ENCODE peak calls at places on chromosomes 16 and 17, in five cellular contexts. Z is tibial nerve, D is stomach, Y is K562, M is cardiac muscle cell. L is an unnamed sample.

GRCh38 chr17:72404872-72405271 is 284.1 kb downstream of the SOX9 start:
- DNase-seq in Z (no peak), D (no peak), Y (no peak), M (no peak), L (no peak)

GRCh38 chr17:76270770-76271668 is 5.9 kb downstream of the UBALD2 start:
- DNase-seq in Z (no peak), D (no peak), Y (no peak), M (no peak), L (no peak)

GRCh38 chr17:80997471-80998387 is 6.1 kb downstream of the CHMP6 start:
- DNase-seq in Z (no peak), D (no peak), Y (no peak), M (no peak), L (no peak)

GRCh38 chr17:57459286-57459915 is 203.1 kb downstream of the MSI2 start:
- DNase-seq in Z (no peak), D (no peak), Y (peak), M (no peak), L (no peak)

GRCh38 chr17:39240631-39241030 is 14.9 kb upstream of the STAC2 start:
- DNase-seq in Z (no peak), D (no peak), Y (no peak), M (no peak), L (no peak)

GRCh38 chr17:78709688-78710290 is 72.3 kb downstream of the CYTH1 start:
- DNase-seq in Z (no peak), D (no peak), Y (no peak), M (no peak), L (no peak)

GRCh38 chr17:57881143-57881542 is 31.3 kb upstream of the MRPS23 start:
- DNase-seq in Z (no peak), D (no peak), Y (no peak), M (no peak), L (no peak)

GRCh38 chr17:76727745-76728456 is 1.3 kb downstream of the METTL23 start:
- DNase-seq in Z (no peak), D (no peak), Y (peak), M (no peak), L (peak)

GRCh38 chr16:85755929-85756768 is 5.3 kb upstream of the C16orf74 start:
- DNase-seq in Z (no peak), D (no peak), Y (no peak), M (no peak), L (no peak)

GRCh38 chr16:26645629-26646028 is 421.1 kb upstream of the C16orf82 start:
- DNase-seq in Z (no peak), D (no peak), Y (peak), M (peak), L (peak)

GRCh38 chr17:76529224-76529642 is 8.3 kb downstream of the CYGB start:
- DNase-seq in Z (peak), D (peak), Y (peak), M (no peak), L (no peak)

GRCh38 chr16:2782583-2783351 is 4.6 kb downstream of the PRSS33 start:
- DNase-seq in Z (no peak), D (no peak), Y (no peak), M (no peak), L (no peak)

GRCh38 chr16:1772362-1772907 is at the start of gene EME2:
- DNase-seq in Z (no peak), D (no peak), Y (peak), M (no peak), L (peak)

GRCh38 chr16:73232555-73233422 is 184.9 kb upstream of the ZFHX3 start:
- DNase-seq in Z (no peak), D (no peak), Y (peak), M (no peak), L (no peak)

GRCh38 chr17:58279736-58280479 is 827 bp downstream of the MPO start:
- DNase-seq in Z (no peak), D (no peak), Y (no peak), M (no peak), L (no peak)

GRCh38 chr17:66276328-66276937 is 26.0 kb upstream of the PRKCA start:
- DNase-seq in Z (no peak), D (no peak), Y (peak), M (no peak), L (no peak)

GRCh38 chr17:694239-694638 is 20.4 kb downstream of the VPS53 start:
- DNase-seq in Z (no peak), D (no peak), Y (no peak), M (no peak), L (no peak)

GRCh38 chr17:9668532-9668931 is 23.2 kb downstream of the USP43 start:
- DNase-seq in Z (no peak), D (no peak), Y (no peak), M (no peak), L (peak)

GRCh38 chr17:48604770-48605329 is at the start of gene HOXB6:
- DNase-seq in Z (no peak), D (no peak), Y (peak), M (no peak), L (peak)
- TF ChIP-seq CTCF in Z (no peak), D (no peak), Y (no peak), M (no peak), L (no peak)

GRCh38 chr17:79778504-79779087 is 648 bp downstream of the CBX2 start:
- DNase-seq in Z (no peak), D (no peak), Y (peak), M (peak), L (peak)
- TF ChIP-seq CTCF in Z (no peak), D (no peak), Y (no peak), M (no peak), L (no peak)

GRCh38 chr17:29090746-29091395 is 47.9 kb downstream of the PIPOX start:
- DNase-seq in Z (no peak), D (no peak), Y (no peak), M (no peak), L (no peak)
- TF ChIP-seq CTCF in Z (no peak), D (no peak), Y (no peak), M (no peak), L (no peak)

DNA sequence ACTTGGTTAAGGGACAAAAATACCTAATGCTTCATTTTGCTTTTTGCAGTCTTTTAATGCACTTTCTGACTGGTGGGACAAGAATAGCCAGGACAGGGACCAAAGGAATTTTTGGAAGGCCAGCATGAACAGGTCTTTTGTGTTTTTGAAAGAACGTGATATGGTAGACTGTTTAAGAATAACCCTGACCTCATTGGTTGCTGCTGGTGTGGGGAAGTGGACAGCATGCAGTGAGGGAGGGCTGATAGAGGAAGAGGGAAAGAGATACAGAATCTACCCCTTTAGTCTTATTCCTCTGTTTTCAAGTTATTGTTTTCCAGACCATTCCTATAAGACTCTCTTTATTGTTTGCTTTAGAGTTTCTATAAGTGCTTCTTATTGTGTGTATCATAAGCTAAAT is 816.2 kb downstream of the CDH11 start:
- DNase-seq in Z (no peak), D (no peak), Y (no peak), M (no peak), L (no peak)
- TF ChIP-seq CTCF in Z (no peak), D (no peak), Y (no peak), M (no peak), L (no peak)

GRCh38 chr16:21599994-21600773 is 807 bp downstream of the METTL9 start:
- DNase-seq in Z (no peak), D (no peak), Y (peak), M (peak), L (no peak)

GRCh38 chr16:21597571-21598030 is 1.8 kb upstream of the METTL9 start:
- DNase-seq in Z (no peak), D (no peak), Y (no peak), M (no peak), L (no peak)

GRCh38 chr16:21598676-21599157 is 660 bp upstream of the METTL9 start:
- DNase-seq in Z (no peak), D (no peak), Y (peak), M (no peak), L (no peak)

GRCh38 chr16:21602785-21603184 is 3.4 kb downstream of the METTL9 start:
- DNase-seq in Z (no peak), D (no peak), Y (no peak), M (no peak), L (no peak)

DNA sequence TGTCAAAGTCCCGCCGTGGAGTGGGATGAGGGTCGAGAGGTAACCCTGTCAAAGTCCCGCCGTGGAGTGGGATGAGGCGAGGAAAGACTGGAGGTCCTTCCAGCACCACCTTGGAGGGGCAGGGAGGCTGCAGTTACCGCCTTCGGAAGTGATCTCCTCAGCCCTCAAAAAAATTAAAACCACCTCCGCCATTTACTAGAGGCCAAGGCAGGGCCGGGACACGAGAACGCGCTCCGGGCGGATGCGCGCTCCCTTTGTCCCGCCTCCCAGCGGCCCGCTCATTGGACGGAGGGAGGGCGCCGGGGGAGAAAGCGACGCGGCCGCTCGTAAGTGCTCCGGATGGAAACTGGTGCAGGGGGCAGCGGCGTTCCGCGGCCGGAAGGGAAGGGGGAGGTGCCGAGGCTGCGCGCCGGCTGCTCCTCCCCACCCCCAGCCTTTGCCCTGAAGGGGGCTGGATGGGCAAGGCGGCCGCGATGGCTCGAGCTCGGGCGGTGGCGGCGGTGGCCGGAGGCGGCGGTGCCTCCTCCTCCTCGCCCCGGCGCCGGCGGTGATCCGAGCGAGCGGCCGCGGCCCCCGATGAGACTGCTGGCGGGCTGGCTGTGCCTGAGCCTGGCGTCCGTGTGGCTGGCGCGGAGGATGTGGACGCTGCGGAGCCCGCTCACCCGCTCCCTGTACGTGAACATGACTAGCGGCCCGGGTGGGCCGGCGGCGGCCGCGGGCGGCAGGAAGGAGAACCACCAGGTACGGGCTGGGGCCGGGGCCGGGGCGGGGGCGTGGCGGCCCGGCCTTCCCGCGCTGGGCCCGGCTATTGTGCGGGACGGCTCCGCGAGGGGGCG is at the start of gene METTL9:
- DNase-seq in Z (peak), D (peak), Y (peak), M (peak), L (peak)
- TF ChIP-seq CTCF in Z (no peak), D (no peak), Y (no peak), M (no peak), L (no peak)

GRCh38 chr16:89452241-89452640 is 38.1 kb downstream of the ANKRD11 start:
- DNase-seq in Z (no peak), D (no peak), Y (no peak), M (no peak), L (no peak)

GRCh38 chr16:89455692-89456091 is 34.7 kb downstream of the ANKRD11 start:
- DNase-seq in Z (no peak), D (no peak), Y (no peak), M (no peak), L (no peak)

GRCh38 chr16:89455178-89455577 is 35.2 kb downstream of the ANKRD11 start:
- DNase-seq in Z (no peak), D (no peak), Y (no peak), M (no peak), L (no peak)

GRCh38 chr16:89452925-89453324 is 37.4 kb downstream of the ANKRD11 start:
- DNase-seq in Z (no peak), D (no peak), Y (no peak), M (no peak), L (no peak)

GRCh38 chr16:89453662-89454321 is 36.6 kb downstream of the ANKRD11 start:
- DNase-seq in Z (no peak), D (peak), Y (peak), M (no peak), L (no peak)
- TF ChIP-seq CTCF in Z (no peak), D (no peak), Y (peak), M (peak), L (peak)

DNA sequence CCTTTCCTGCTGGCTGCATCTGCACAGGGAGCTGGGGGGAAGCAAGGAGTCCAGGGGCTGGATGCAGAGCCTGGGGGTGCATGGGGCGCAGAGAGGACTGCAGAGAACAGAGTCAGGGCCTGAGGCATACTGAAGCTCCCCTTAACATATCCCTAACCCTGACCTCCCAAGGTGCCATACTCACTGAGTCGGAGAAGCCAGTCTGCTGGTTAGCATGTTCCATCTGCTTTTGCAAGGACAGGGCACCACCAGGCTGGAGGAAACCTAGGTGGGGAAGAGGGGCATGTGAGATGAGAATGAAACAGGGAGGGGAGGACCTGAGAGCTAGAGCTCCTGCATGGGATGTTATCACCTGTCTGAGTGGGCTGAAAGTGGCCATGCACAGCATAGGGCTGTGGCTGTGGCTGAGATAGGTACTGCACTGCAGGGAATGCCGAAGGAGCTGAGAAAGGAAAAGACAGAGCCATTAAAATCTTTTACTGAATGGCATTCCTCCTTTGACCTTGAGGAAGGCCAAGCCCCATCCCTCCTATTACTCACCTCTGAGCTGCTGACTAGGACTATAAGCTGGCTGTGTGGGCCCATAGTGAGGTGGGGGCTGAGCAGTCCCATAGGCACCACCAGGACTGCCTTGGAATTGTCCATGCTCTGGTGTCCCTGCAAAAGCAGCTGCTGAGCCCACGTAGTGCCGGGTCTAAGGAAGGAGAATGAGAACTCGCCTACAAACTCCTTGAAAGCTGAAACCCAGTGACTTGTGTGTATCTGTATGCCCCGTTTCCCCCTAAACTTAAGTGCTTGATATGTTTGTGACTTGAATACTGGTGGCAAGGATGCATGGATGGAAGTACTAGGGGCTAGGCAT is 1.9 kb downstream of the GPS2 start:
- DNase-seq in Z (no peak), D (no peak), Y (peak), M (no peak), L (no peak)
- TF ChIP-seq CTCF in Z (no peak), D (peak), Y (peak), M (no peak), L (no peak)

DNA sequence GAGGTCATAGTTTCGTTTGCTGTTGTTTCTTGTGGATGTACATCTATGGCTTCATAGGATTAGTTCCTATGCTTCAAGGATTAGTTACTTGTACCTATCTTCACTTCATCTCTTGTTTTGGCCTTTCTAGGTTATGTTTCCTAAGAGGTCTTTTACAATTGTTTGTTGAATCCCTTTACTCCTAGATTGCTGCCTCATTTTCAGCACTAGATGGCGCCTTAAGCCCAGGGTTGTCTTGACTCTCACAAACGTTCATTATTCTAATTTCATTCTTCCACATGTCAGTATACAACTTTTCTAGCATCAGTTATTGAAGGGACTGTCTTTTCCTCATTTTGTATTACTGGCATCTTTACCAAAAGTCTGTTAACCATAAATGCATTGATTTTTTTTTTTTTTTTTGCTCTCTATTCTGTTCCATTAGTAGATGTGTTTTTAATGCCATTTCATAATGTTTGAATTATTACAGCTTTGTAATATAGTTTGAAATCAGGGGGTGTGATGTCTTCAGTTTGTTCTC is 45.0 kb upstream of the NACA2 start:
- DNase-seq in Z (no peak), D (peak), Y (peak), M (peak), L (peak)
- TF ChIP-seq CTCF in Z (no peak), D (peak), Y (peak), M (peak), L (peak)

GRCh38 chr17:44383861-44384260 is 5.6 kb downstream of the ITGA2B start:
- DNase-seq in Z (no peak), D (no peak), Y (no peak), M (no peak), L (no peak)

GRCh38 chr17:44384823-44385286 is 4.6 kb downstream of the ITGA2B start:
- DNase-seq in Z (no peak), D (no peak), Y (no peak), M (peak), L (peak)

GRCh38 chr17:44384281-44384822 is 5.1 kb downstream of the ITGA2B start:
- DNase-seq in Z (no peak), D (no peak), Y (no peak), M (no peak), L (no peak)

GRCh38 chr17:44386182-44386525 is 3.3 kb downstream of the ITGA2B start:
- DNase-seq in Z (no peak), D (no peak), Y (no peak), M (no peak), L (no peak)

DNA sequence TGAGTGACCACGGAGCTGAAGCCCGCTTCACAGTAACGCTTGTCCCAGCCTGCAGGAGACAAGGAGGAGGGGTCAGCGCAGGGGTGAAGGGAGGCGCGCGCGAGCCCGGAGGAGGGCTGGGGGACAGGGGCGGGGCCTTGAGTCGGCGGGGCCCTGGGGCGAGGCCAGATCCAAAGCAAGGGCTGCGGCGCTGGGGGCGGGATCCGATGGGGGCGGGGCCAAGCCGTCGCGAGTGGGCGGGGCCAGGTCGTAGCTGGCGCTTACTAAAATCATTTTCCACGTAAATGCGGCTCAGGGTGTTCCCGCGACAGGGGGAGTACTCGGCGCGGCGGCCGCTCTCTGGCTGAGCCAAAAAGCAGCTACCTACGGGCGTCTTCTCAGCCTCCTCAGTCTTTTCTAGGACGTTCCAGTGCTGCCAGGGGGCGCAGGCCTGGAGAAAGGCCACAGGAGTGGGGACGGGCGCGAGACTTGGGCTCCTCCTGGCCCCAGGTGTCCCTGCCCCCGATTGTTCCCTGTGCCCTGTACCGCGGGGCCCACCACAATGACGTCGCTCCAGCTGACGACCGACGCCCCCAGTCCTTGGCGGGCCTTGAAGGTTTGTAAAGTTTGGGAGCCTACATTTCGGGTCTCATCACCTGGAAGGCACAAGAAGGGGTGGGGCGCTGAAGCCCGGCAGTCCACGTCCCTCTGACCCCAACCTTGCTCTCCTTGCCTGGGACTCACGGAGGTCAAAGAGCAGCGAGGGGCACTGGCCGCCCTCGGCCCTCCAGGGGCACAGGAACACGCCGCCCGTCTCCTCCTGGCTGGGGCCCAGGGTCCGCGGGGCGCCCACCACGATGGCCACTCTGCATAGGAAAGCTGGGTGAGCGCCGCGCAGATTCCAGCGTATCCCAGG is 3.9 kb downstream of the ITGA2B start:
- DNase-seq in Z (peak), D (peak), Y (peak), M (peak), L (peak)
- TF ChIP-seq CTCF in Z (no peak), D (no peak), Y (peak), M (peak), L (no peak)

DNA sequence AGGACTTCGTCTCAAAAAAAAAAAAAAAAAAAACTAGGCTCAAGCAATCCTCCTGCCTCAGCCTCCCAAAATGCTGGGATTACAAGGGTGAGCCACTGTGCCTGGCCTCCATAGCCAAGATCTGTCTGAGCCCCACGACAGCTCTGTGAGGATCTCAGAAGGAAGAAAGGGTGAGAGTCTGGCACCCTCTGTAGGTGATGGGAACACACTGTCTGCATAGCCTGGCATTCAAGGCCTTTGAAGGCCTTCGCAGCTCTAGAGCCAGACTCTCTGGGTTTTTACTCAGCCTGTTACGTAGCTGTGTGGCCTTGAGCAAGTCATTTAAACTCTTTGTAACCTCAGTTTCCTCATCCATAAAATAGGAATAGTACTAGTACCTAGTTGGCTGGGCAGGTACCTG is 6.3 kb upstream of the XPO6 start:
- DNase-seq in Z (no peak), D (peak), Y (peak), M (no peak), L (no peak)
- TF ChIP-seq CTCF in Z (no peak), D (peak), Y (peak), M (peak), L (no peak)

L was measured in nephron progenitor cell.